ENCODE peak calls at places on chromosomes 5 and 9, in seven cellular contexts. Y, Q, T, H, G, S and P are unnamed samples.
A peak's percentile ranks its signal among the peaks of the same experiment; 100 is the strongest.

GRCh38 chr9:121057821-121058220 is 7.7 kb upstream of the C5 start:
- DNase-seq in Y (no peak), Q (no peak), H (no peak), T (no peak), G (no peak), S (no peak), P (no peak)

GRCh38 chr9:115015018-115015635 is 84.7 kb upstream of the TNFSF8 start:
- DNase-seq in G (peak; percentile 69), T (no peak), Q (no peak), H (no peak), Y (no peak), S (peak; percentile 86), P (no peak)

GRCh38 chr9:130239363-130239695 is 26.2 kb upstream of the HMCN2 start:
- DNase-seq in G (no peak), T (no peak), Q (no peak), Y (no peak), S (no peak), H (no peak), P (no peak)

GRCh38 chr5:166088389-166089039 is 2202.9 kb upstream of the WWC1 start:
- DNase-seq in H (no peak), S (no peak), Y (no peak), T (no peak), Q (no peak), G (no peak), P (no peak)

GRCh38 chr9:69324549-69325401 is at the start of gene ENTREP1:
- DNase-seq in G (peak; percentile 15), H (peak; percentile 87), T (no peak), Q (peak; percentile 78), S (peak; percentile 72), Y (no peak), P (no peak)

GRCh38 chr5:141654298-141654697 is 3.1 kb upstream of the FCHSD1 start:
- DNase-seq in Q (no peak), Y (no peak), T (no peak), G (peak; percentile 89), S (no peak), H (no peak), P (no peak)

GRCh38 chr5:132334812-132335211 is 34.7 kb upstream of the SLC22A5 start:
- DNase-seq in Y (no peak), S (peak; percentile 63), H (no peak), T (no peak), G (no peak), Q (no peak), P (no peak)

GRCh38 chr5:66197764-66198405 is 53.8 kb downstream of the SREK1 start:
- DNase-seq in S (no peak), Y (no peak), Q (no peak), H (no peak), T (no peak), G (no peak), P (no peak)

GRCh38 chr5:133222040-133222439 is 170.2 kb downstream of the HSPA4 start:
- DNase-seq in S (no peak), Y (no peak), H (no peak), Q (no peak), G (no peak), T (no peak), P (no peak)

GRCh38 chr5:7755958-7756357 is 95.0 kb downstream of the CFAP90 start:
- DNase-seq in Y (no peak), H (no peak), T (no peak), G (no peak), Q (no peak), S (no peak), P (no peak)

GRCh38 chr5:104904561-104904960 is 1342.0 kb upstream of the NUDT12 start:
- DNase-seq in Y (no peak), H (no peak), S (no peak), G (no peak), T (no peak), Q (no peak), P (no peak)
- TF ChIP-seq CTCF in Y (no peak), H (no peak), S (no peak), G (no peak), T (no peak), Q (no peak), P (no peak)

DNA sequence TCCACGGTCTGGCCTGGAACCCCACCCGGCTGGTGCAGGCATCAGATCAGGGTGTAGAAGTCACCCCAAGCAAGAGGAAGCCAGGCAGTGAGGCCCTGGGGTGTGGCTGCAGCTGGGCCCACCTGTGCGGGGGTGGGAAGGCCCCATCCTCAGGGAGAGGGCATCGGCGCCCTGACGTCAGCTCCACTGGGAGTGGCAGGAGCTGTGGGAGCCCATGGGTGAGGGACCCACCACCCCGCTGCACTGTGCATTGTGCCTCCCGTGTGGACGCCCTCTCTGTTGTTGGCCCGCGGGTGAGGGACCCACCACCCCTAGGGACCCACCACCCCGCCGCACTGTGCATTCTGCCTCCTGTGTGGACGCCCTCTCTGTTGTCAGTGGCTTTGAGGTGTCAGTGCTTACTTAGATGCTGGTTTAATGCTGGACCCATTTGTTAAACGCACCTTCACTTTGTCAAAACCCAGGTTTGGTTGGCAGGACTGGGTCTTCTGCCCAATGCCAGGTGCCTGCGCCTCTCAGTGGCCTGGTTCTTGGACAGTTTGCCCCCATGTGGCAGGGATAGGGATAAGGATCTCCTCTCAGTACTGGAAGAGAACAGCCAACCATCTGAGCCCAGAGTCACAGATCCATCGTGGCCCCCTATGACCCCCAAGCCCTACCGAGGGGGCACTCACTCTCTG is 6.9 kb upstream of the EXOC3 start:
- DNase-seq in Y (no peak), Q (no peak), H (peak; percentile 45), G (peak; percentile 39), T (no peak), S (peak; percentile 43), P (peak; percentile 11)
- TF ChIP-seq CTCF in Y (no peak), Q (no peak), H (peak; percentile 3), G (peak; percentile 59), T (no peak), S (peak; percentile 34), P (no peak)

DNA sequence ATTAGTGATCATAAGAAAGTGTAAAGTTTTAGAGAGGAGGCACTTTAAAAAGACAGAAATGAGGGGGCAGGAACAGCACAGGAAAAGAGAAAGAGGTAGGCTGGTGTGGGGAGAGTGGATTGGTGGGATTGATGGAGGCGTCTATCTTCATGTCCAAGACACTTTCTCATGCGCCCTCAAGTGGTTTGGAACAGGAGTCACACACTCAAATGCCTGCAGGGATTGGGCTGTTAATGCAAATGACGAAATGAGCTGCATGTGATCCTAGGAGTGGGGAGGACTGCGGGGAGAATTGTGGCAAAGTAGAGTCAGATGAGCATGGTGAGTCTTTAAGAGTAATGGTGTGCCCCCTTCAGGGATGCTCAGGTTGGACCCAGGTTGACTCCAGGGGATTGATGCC is 5.5 kb downstream of the SLC36A3 start:
- DNase-seq in G (peak; percentile 33), H (no peak), T (no peak), Y (no peak), S (peak; percentile 55), Q (no peak), P (no peak)
- TF ChIP-seq CTCF in G (peak; percentile 50), H (peak; percentile 22), T (no peak), Y (no peak), S (peak; percentile 31), Q (peak; percentile 36), P (no peak)

GRCh38 chr9:82880353-82880752 is 182.6 kb downstream of the RASEF start:
- DNase-seq in H (no peak), S (no peak), T (no peak), G (no peak), Y (no peak), Q (no peak), P (no peak)
- TF ChIP-seq CTCF in H (no peak), S (no peak), T (no peak), G (no peak), Y (no peak), Q (no peak), P (no peak)

DNA sequence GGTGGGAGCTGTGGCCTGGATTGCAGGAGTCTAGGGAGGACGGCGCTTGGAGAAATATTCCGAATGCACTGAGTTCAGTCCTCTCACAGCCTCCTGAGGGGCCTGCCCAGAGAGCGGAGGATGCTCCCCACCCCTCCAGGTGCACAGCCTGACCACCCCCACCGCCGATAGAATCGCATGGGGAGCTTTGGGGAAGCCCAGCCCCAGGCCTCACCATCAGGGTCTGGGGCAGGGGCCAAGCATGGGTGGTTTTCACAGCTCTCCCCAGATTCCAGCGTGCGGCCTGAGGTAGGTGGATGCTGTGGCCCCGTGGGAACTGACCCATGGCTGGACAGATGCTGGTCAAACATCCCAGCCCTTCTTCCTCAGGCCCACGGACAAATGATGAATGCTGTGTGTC is 79.9 kb upstream of the OLFM1 start:
- DNase-seq in Y (no peak), G (no peak), T (no peak), H (no peak), Q (no peak), S (no peak), P (no peak)
- TF ChIP-seq CTCF in Y (no peak), G (no peak), T (no peak), H (no peak), Q (no peak), S (no peak), P (no peak)

GRCh38 chr9:37029304-37029775 is 4.7 kb downstream of the PAX5 start:
- DNase-seq in Y (no peak), T (no peak), G (no peak), H (no peak), Q (no peak), S (no peak), P (peak; percentile 50)
- TF ChIP-seq CTCF in Y (no peak), T (no peak), G (no peak), H (no peak), Q (no peak), S (no peak), P (no peak)

GRCh38 chr5:13830536-13830935 is 114.0 kb downstream of the DNAH5 start:
- DNase-seq in T (no peak), Q (no peak), G (no peak), S (peak; percentile 21), Y (no peak), H (no peak), P (no peak)

GRCh38 chr5:13833440-13833839 is 111.0 kb downstream of the DNAH5 start:
- DNase-seq in T (no peak), H (no peak), Q (no peak), G (no peak), S (no peak), Y (no peak), P (no peak)

GRCh38 chr5:13831236-13831810 is 113.2 kb downstream of the DNAH5 start:
- DNase-seq in Q (no peak), T (no peak), Y (no peak), G (peak; percentile 4), S (peak; percentile 20), H (no peak), P (no peak)
- TF ChIP-seq CTCF in Q (no peak), T (no peak), Y (no peak), G (peak; percentile 26), S (peak; percentile 25), H (no peak), P (no peak)